ENCODE peak calls at places on chromosomes 5 and 9, in seven cellular contexts. H is heart right ventricle; M is glutamatergic neuron; E is activated T-cell treated with anti-CD3 and anti-CD28 coated beads, Interleukin-2, amount 50 U/mL, for 24 hours; S is CMK; U is SW480; A is NCI-H526 treated with DMSO at 0.1 percent for 48 hours. P is an unnamed sample.
A peak's percentile ranks its signal among the peaks of the same experiment; 100 is the strongest.

GRCh38 chr9:98462310-98462709 is 206.9 kb upstream of the TBC1D2 start:
- DNase-seq in H (no peak), M (no peak), E (no peak), S (no peak), U (no peak), A (no peak), P (no peak)

GRCh38 chr5:168140256-168140655 is 151.2 kb upstream of the WWC1 start:
- DNase-seq in H (no peak), M (no peak), E (no peak), S (no peak), U (no peak), A (no peak), P (no peak)

GRCh38 chr9:112443200-112443599 is 43.4 kb upstream of the KIAA1958 start:
- DNase-seq in H (no peak), M (no peak), E (no peak), S (no peak), U (peak; percentile 14), A (no peak), P (no peak)

GRCh38 chr5:172438304-172438652 is 16.0 kb downstream of the SH3PXD2B start:
- DNase-seq in H (no peak), M (no peak), E (no peak), S (no peak), U (no peak), A (no peak), P (no peak)

GRCh38 chr5:36607114-36607561 is 732 bp downstream of the SLC1A3 start:
- DNase-seq in H (peak; percentile 30), M (peak; percentile 31), E (no peak), S (no peak), U (peak; percentile 41), A (peak; percentile 41), P (no peak)

GRCh38 chr5:66080664-66081063 is 63.4 kb upstream of the SREK1 start:
- DNase-seq in H (no peak), M (no peak), E (no peak), S (no peak), U (no peak), A (no peak), P (no peak)

GRCh38 chr9:33430942-33431341 is 16.5 kb downstream of the AQP3 start:
- DNase-seq in H (no peak), M (no peak), E (no peak), S (no peak), U (no peak), A (no peak), P (no peak)

GRCh38 chr5:150230842-150231241 is 41.0 kb downstream of the SLC6A7 start:
- DNase-seq in H (no peak), M (no peak), E (no peak), S (no peak), U (no peak), A (no peak), P (no peak)

GRCh38 chr9:129504404-129504803 is 116.5 kb downstream of the C9orf50 start:
- DNase-seq in H (no peak), M (no peak), E (no peak), S (no peak), U (no peak), A (no peak), P (no peak)

GRCh38 chr9:34386656-34387055 is 10.0 kb upstream of the MYORG start:
- DNase-seq in H (no peak), M (no peak), E (no peak), S (no peak), U (no peak), A (no peak), P (no peak)